ENCODE peak calls at places on chromosomes 5 and 9, in five cellular contexts. D is tibial artery; Q is H7; T is bronchial epithelial cell; F is stimulated activated CD8-positive, alpha-beta memory T cell treated with anti-CD3 and anti-CD28 coated beads, Interleukin-4, amount 100 ng/mL, for 1 hour. N is an unnamed sample.
A peak's percentile ranks its signal among the peaks of the same experiment; 100 is the strongest.

GRCh38 chr9:133163559-133164208 is at the start of gene GBGT1:
- DNase-seq in D (peak; percentile 83), Q (peak; percentile 98), T (no peak), F (no peak), N (peak; percentile 22)

GRCh38 chr9:117290809-117291208 is 124.0 kb downstream of the ASTN2 start:
- DNase-seq in D (no peak), Q (no peak), T (no peak), F (no peak), N (no peak)

GRCh38 chr5:72956324-72957140 is 691 bp downstream of the FCHO2 start:
- DNase-seq in D (peak; percentile 74), Q (peak; percentile 83), T (peak; percentile 51), F (no peak), N (peak; percentile 54)

GRCh38 chr9:134169166-134169565 is 4.8 kb upstream of the RNU6ATAC start:
- DNase-seq in D (no peak), Q (no peak), T (no peak), F (no peak), N (no peak)

GRCh38 chr9:137277329-137278041 is at the start of gene TOR4A:
- DNase-seq in D (peak; percentile 85), Q (peak; percentile 94), T (peak; percentile 69), F (no peak), N (peak; percentile 77)

GRCh38 chr5:150642567-150642927 is 2.1 kb downstream of the SYNPO start:
- DNase-seq in D (peak; percentile 92), Q (no peak), T (peak; percentile 87), F (no peak), N (peak; percentile 92)

GRCh38 chr5:136192526-136193395 is at the start of gene SMIM32:
- DNase-seq in D (no peak), Q (peak; percentile 86), T (no peak), F (no peak), N (no peak)

GRCh38 chr5:16564468-16564867 is 52.3 kb downstream of the RETREG1 start:
- DNase-seq in D (no peak), Q (no peak), T (no peak), F (no peak), N (no peak)

GRCh38 chr5:149757956-149758355 is 27.8 kb downstream of the PPARGC1B start:
- DNase-seq in D (no peak), Q (no peak), T (no peak), F (no peak), N (no peak)

GRCh38 chr5:59079622-59080620 is 497.0 kb downstream of the RAB3C start:
- DNase-seq in D (no peak), Q (no peak), T (peak; percentile 99), F (no peak), N (peak; percentile 100)

GRCh38 chr5:72110401-72111013 is 3.2 kb downstream of the MAP1B start:
- DNase-seq in D (peak; percentile 79), Q (no peak), T (no peak), F (no peak), N (no peak)

GRCh38 chr5:173925449-173926071 is 37.4 kb downstream of the CPEB4 start:
- DNase-seq in D (no peak), Q (no peak), T (peak; percentile 51), F (peak; percentile 22), N (peak; percentile 58)

GRCh38 chr9:13942695-13943094 is 371.2 kb downstream of the NFIB start:
- DNase-seq in D (no peak), Q (no peak), T (peak; percentile 100), F (no peak), N (peak; percentile 99)

GRCh38 chr9:136295537-136296433 is 8.1 kb downstream of the CCDC187 start:
- DNase-seq in D (no peak), Q (no peak), T (no peak), F (no peak), N (no peak)

N was measured in amniotic epithelial cell.